ENCODE peak calls at places on chromosomes 13 and 19, in five cellular contexts. E, C, J, F and L are unnamed samples.

GRCh38 chr19:861756-862528 is 2.5 kb downstream of the CFD start:
- DNase-seq in F (no peak), J (no peak), E (peak; percentile 50), C (no peak), L (no peak)

GRCh38 chr19:17281391-17282304 is at the start of gene ANKLE1:
- DNase-seq in E (peak; percentile 50), J (no peak), F (no peak), C (peak; percentile 57), L (no peak)

GRCh38 chr13:99356216-99357089 is 49.3 kb upstream of the GPR183 start:
- DNase-seq in J (peak; percentile 77), F (no peak), E (peak; percentile 17), C (no peak), L (no peak)

GRCh38 chr19:35908977-35909683 is 1.0 kb upstream of the TYROBP start:
- DNase-seq in J (no peak), E (no peak), C (peak; percentile 58), F (peak; percentile 77), L (peak; percentile 64)

GRCh38 chr19:55082023-55082851 is 6.6 kb downstream of the EPS8L1 start:
- DNase-seq in C (no peak), E (peak; percentile 46), F (peak; percentile 54), J (no peak), L (no peak)

GRCh38 chr19:40976134-40976533 is 14.9 kb upstream of the CYP2B6 start:
- DNase-seq in E (no peak), C (no peak), F (no peak), J (no peak), L (no peak)

GRCh38 chr19:29680937-29681336 is 15.7 kb downstream of the PLEKHF1 start:
- DNase-seq in F (no peak), C (no peak), J (no peak), E (no peak), L (no peak)

GRCh38 chr13:98890186-98890585 is 87.7 kb downstream of the DOCK9 start:
- DNase-seq in E (peak; percentile 93), C (peak; percentile 56), J (peak; percentile 90), F (no peak), L (peak; percentile 83)

GRCh38 chr19:13817615-13818371 is 22.6 kb downstream of the ZSWIM4 start:
- DNase-seq in C (no peak), F (peak; percentile 57), J (no peak), E (peak; percentile 30), L (no peak)

GRCh38 chr19:18099623-18099995 is 2.0 kb downstream of the MAST3 start:
- DNase-seq in C (no peak), J (no peak), F (no peak), E (no peak), L (no peak)

GRCh38 chr19:15443838-15444237 is 5.9 kb downstream of the WIZ start:
- DNase-seq in J (no peak), E (no peak), F (no peak), C (no peak), L (peak; percentile 43)

GRCh38 chr19:1101337-1101698 is 2.5 kb upstream of the GPX4 start:
- DNase-seq in J (no peak), E (no peak), C (no peak), F (peak; percentile 71), L (no peak)